ENCODE peak calls at places on chromosomes 6 and 20, in four cellular contexts. L is fibroblast of pulmonary artery; B is CD8-positive, alpha-beta T cell; P is adipocyte. M is an unnamed sample.

GRCh38 chr6:46491789-46492547 is 719 bp upstream of the RCAN2 start:
- DNase-seq in B (no peak), P (peak), L (peak), M (no peak)

GRCh38 chr6:133502451-133503259 is 261.5 kb downstream of the EYA4 start:
- DNase-seq in B (no peak), P (peak), L (peak), M (peak)

GRCh38 chr20:57959018-57959417 is 249.2 kb upstream of the PMEPA1 start:
- DNase-seq in L (no peak), B (no peak), P (no peak), M (no peak)

GRCh38 chr20:60362531-60362930 is 404.3 kb downstream of the CDH26 start:
- DNase-seq in B (no peak), L (no peak), P (no peak), M (no peak)

GRCh38 chr20:24699321-24700165 is 230.1 kb downstream of the SYNDIG1 start:
- DNase-seq in P (no peak), B (no peak), L (no peak), M (no peak)

GRCh38 chr6:13630499-13630898 is 15.4 kb downstream of the NOL7 start:
- DNase-seq in B (no peak), P (no peak), L (no peak), M (no peak)

GRCh38 chr6:108760158-108761050 is 87.8 kb upstream of the ARMC2 start:
- DNase-seq in P (peak), L (peak), B (no peak), M (peak)

GRCh38 chr20:36394340-36394965 is 88.3 kb downstream of the DLGAP4 start:
- DNase-seq in L (no peak), P (no peak), B (no peak), M (no peak)

GRCh38 chr6:31723245-31723979 is at the start of gene MPIG6B:
- DNase-seq in P (no peak), L (no peak), B (no peak), M (no peak)

GRCh38 chr6:109454483-109455160 is 950 bp downstream of the MICAL1 start:
- DNase-seq in L (peak), P (peak), B (peak), M (no peak)

GRCh38 chr6:117352466-117353081 is 73.2 kb downstream of the ROS1 start:
- DNase-seq in L (peak), B (no peak), P (peak), M (peak)

GRCh38 chr6:13261464-13261994 is 66.8 kb downstream of the TBC1D7 start:
- DNase-seq in P (no peak), L (no peak), B (no peak), M (no peak)

GRCh38 chr6:97626586-97627441 is 343.8 kb upstream of the MMS22L start:
- DNase-seq in L (no peak), B (no peak), P (peak), M (peak)

GRCh38 chr6:15938086-15938485 is 190.8 kb upstream of the MYLIP start:
- DNase-seq in L (no peak), P (no peak), B (no peak), M (no peak)

GRCh38 chr6:71139249-71139648 is 149.4 kb upstream of the OGFRL1 start:
- DNase-seq in B (no peak), P (no peak), L (peak), M (peak)

GRCh38 chr6:100962466-100962865 is 81.3 kb upstream of the ASCC3 start:
- DNase-seq in P (no peak), L (no peak), B (no peak), M (no peak)

GRCh38 chr20:48603116-48603818 is 224.5 kb downstream of the PREX1 start:
- DNase-seq in P (no peak), L (no peak), B (no peak), M (peak)

GRCh38 chr6:18680842-18681241 is 293.7 kb downstream of the RNF144B start:
- DNase-seq in L (no peak), B (no peak), P (no peak), M (no peak)

GRCh38 chr6:7058250-7058923 is 49.4 kb upstream of the RREB1 start:
- DNase-seq in L (peak), P (peak), B (no peak), M (peak)

DNA sequence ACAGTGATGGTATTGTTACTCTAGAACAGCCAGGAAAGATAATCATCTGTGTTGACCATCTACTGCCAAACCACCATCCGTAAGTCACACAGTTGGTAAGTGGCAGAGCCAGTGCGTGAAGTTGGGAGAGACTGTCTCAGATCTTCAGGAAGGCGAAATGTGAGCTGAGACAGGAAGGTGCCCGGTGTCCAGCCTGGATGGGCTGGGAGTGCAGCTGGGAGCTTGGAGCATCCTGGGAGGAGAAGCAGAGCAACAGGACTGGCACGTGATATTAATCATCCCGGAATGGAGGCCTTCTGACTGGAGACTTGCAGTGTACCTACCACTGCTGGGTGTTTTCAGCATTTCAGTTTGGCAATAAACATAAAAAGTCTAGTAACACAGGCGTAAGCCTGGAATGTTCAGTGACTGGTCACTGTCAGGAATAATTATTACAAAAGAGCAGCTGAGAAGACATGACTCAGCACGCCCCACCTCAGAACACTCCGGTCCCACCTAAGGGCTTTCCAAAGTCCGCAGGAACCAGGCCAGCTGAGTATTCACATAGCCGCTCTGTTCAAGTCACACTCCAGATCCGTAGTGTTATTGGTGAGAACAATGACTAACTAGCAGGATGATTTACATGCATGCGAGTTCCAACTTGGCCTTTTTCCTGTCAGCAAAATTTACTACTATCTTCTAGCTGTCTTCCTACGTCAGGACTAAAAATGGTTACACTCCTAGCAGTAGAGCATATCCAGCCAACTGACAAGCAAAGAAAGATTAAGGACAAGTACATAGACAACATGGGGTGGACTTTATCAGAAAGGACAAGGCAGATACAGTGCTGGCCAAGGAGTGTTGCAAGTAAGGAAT is 45.1 kb upstream of the PNRC1 start:
- DNase-seq in L (peak), B (no peak), P (peak), M (peak)
- H3K4me3 ChIP-seq in L (peak), B (no peak), P (peak), M (no peak)

GRCh38 chr6:30681696-30682180 is 4.7 kb downstream of the PPP1R18 start:
- DNase-seq in L (no peak), B (no peak), P (no peak), M (no peak)
- H3K4me3 ChIP-seq in L (peak), B (peak), P (peak), M (peak)

GRCh38 chr20:49791165-49791564 is 21.5 kb upstream of the SLC9A8 start:
- DNase-seq in P (no peak), B (no peak), L (no peak), M (no peak)
- H3K4me3 ChIP-seq in P (no peak), B (no peak), L (no peak), M (no peak)

GRCh38 chr20:61518424-61518951 is 266.4 kb downstream of the CDH4 start:
- DNase-seq in L (no peak), P (no peak), B (no peak), M (no peak)
- H3K4me3 ChIP-seq in L (no peak), P (no peak), B (no peak), M (no peak)